ENCODE peak calls at places on chromosomes 2 and 18, in four cellular contexts. V is K562, M is HepG2, W is WTC11. C is an unnamed sample.

GRCh38 chr2:48541696-48542389 is 11.9 kb downstream of the STON1 start:
- DNase-seq in V (no peak), M (no peak), W (no peak), C (no peak)

GRCh38 chr2:130762031-130762909 is 6.9 kb downstream of the AMER3 start:
- DNase-seq in W (no peak), V (no peak), M (no peak), C (no peak)

GRCh38 chr2:39571197-39571731 is 94.5 kb upstream of the TMEM178A start:
- DNase-seq in W (no peak), M (peak), V (no peak), C (no peak)

GRCh38 chr2:236744316-236745105 is 174.9 kb downstream of the ACKR3 start:
- DNase-seq in M (no peak), V (no peak), W (no peak), C (no peak)

GRCh38 chr2:16045653-16046352 is 105.5 kb downstream of the MYCN start:
- DNase-seq in M (no peak), W (no peak), V (no peak), C (no peak)

GRCh38 chr2:75799859-75800258 is 89.1 kb upstream of the GCFC2 start:
- DNase-seq in W (no peak), M (no peak), V (no peak), C (no peak)

GRCh38 chr2:79040967-79041582 is 15.6 kb downstream of the REG3G start:
- DNase-seq in V (no peak), W (no peak), M (peak), C (peak)

GRCh38 chr2:25103287-25103871 is 61.5 kb downstream of the EFR3B start:
- DNase-seq in M (no peak), V (no peak), W (no peak), C (no peak)

GRCh38 chr2:99865818-99866676 is 276.3 kb downstream of the AFF3 start:
- DNase-seq in W (no peak), M (no peak), V (no peak), C (no peak)

GRCh38 chr18:4468515-4468914 is 13.4 kb upstream of the DLGAP1 start:
- DNase-seq in M (no peak), V (no peak), W (no peak), C (no peak)

GRCh38 chr18:45282101-45282812 is 333.0 kb upstream of the SLC14A2 start:
- DNase-seq in M (no peak), V (no peak), W (no peak), C (peak)

GRCh38 chr2:100018794-100019193 is 123.6 kb downstream of the AFF3 start:
- DNase-seq in M (no peak), V (no peak), W (no peak), C (no peak)

GRCh38 chr2:19140463-19141208 is 217.8 kb downstream of the OSR1 start:
- DNase-seq in M (peak), V (no peak), W (no peak), C (no peak)

GRCh38 chr18:55256568-55257289 is 297.5 kb upstream of the CCDC68 start:
- DNase-seq in V (no peak), W (no peak), M (no peak), C (no peak)

GRCh38 chr2:19408592-19408991 is 50.2 kb upstream of the OSR1 start:
- DNase-seq in W (no peak), M (peak), V (no peak), C (no peak)

GRCh38 chr2:67824196-67824595 is 238.6 kb downstream of the C1D start:
- DNase-seq in W (no peak), M (no peak), V (no peak), C (no peak)

GRCh38 chr2:127535422-127535901 is at the start of gene MYO7B:
- DNase-seq in W (no peak), V (no peak), M (no peak), C (no peak)

GRCh38 chr2:109264595-109265328 is 135.8 kb downstream of the SH3RF3 start:
- DNase-seq in M (peak), V (no peak), W (no peak), C (no peak)

GRCh38 chr2:190718652-190719526 is 70.0 kb downstream of the NAB1 start:
- DNase-seq in W (no peak), M (peak), V (no peak), C (no peak)

GRCh38 chr2:20624884-20625485 is 25.9 kb downstream of the HS1BP3 start:
- DNase-seq in M (no peak), V (no peak), W (no peak), C (no peak)

GRCh38 chr18:44568986-44569385 is 111.7 kb upstream of the SETBP1 start:
- DNase-seq in W (no peak), M (no peak), V (no peak), C (no peak)

GRCh38 chr2:165874445-165875039 is 79.0 kb downstream of the TTC21B start:
- DNase-seq in V (peak), M (peak), W (no peak), C (peak)

GRCh38 chr18:22211660-22212059 is 42.3 kb downstream of the GATA6 start:
- DNase-seq in V (no peak), M (no peak), W (no peak), C (no peak)

GRCh38 chr18:45588831-45589558 is 26.3 kb upstream of the SLC14A2 start:
- DNase-seq in W (no peak), V (no peak), M (no peak), C (no peak)

GRCh38 chr2:97871096-97871780 is 124.5 kb downstream of the TMEM131 start:
- DNase-seq in V (no peak), M (peak), W (no peak), C (no peak)

GRCh38 chr2:136319651-136320050 is 201.7 kb upstream of the CXCR4 start:
- DNase-seq in M (no peak), W (no peak), V (no peak), C (no peak)

GRCh38 chr2:136323212-136323611 is 205.3 kb upstream of the CXCR4 start:
- DNase-seq in V (no peak), W (no peak), M (no peak), C (no peak)

GRCh38 chr2:136323935-136324334 is 206.0 kb upstream of the CXCR4 start:
- DNase-seq in W (no peak), M (no peak), V (no peak), C (no peak)

GRCh38 chr2:136322436-136322835 is 204.5 kb upstream of the CXCR4 start:
- DNase-seq in W (no peak), V (no peak), M (no peak), C (no peak)

DNA sequence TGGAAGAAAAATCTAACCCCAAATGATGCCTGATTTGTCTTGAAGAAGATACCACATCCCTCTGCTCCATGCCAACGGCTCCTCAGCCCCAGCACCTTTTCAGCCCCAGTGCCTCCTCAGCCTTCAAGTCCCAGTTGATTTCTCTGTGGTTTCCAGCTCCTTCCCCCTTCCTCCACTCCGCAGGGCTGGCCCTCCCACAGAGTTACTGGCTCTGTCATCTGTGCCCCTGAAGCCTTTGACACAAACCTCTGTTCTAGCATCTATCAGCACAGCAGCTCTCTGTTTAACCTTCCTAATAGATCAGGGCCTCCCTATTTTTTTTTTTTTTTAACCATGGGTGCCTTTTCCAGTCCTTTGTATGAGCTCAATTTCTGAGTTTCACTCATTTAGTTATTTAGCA is 201.3 kb upstream of the CXCR4 start:
- DNase-seq in M (no peak), W (peak), V (no peak), C (no peak)
- TF ChIP-seq ELF4 in M (no peak), W (no peak), V (no peak), C (no peak)

DNA sequence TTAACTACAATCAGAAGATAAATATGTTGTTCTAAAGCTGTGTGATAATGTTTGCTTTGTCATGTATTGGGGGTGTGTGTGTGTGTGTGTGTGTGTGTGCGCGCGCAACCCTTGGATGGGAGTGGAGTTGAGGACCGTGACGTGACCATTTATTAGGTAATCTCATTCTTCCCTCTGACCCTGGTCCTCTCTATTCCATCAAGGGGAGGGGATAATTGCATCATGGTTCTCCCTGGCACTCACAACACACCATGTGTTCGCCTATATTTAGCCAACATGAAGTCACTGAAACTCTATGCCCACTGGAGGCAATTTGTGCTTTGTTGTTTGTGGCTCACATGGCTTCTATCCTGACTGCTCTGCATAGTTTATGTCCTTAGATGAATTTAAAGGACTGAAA is 79.7 kb upstream of the LRPPRC start:
- DNase-seq in M (peak), V (no peak), W (no peak), C (no peak)
- TF ChIP-seq ELF4 in M (no peak), V (no peak), W (no peak), C (no peak)

GRCh38 chr2:8631465-8632005 is 50.3 kb upstream of the ID2 start:
- DNase-seq in V (no peak), M (no peak), W (no peak), C (no peak)
- TF ChIP-seq ELF4 in V (no peak), M (no peak), W (no peak), C (no peak)

GRCh38 chr2:226797289-226797988 is 2.2 kb downstream of the IRS1 start:
- DNase-seq in W (peak), M (no peak), V (no peak), C (no peak)

GRCh38 chr2:226797989-226798421 is 1.6 kb downstream of the IRS1 start:
- DNase-seq in M (no peak), V (no peak), W (peak), C (no peak)

GRCh38 chr2:226799211-226799975 is at the start of gene IRS1:
- DNase-seq in W (peak), V (peak), M (peak), C (peak)

GRCh38 chr2:226799976-226800940 is 638 bp upstream of the IRS1 start:
- DNase-seq in M (peak), V (no peak), W (no peak), C (no peak)

GRCh38 chr2:226798422-226799210 is 1.0 kb downstream of the IRS1 start:
- DNase-seq in M (no peak), V (no peak), W (peak), C (no peak)
- TF ChIP-seq ELF4 in M (no peak), V (no peak), W (peak), C (no peak)

GRCh38 chr2:228649447-228649846 is 468.0 kb upstream of the SPHKAP start:
- DNase-seq in V (no peak), W (no peak), M (no peak), C (no peak)

GRCh38 chr2:228652366-228652765 is 470.9 kb upstream of the SPHKAP start:
- DNase-seq in M (no peak), V (no peak), W (no peak), C (no peak)

GRCh38 chr2:228646061-228646460 is 464.6 kb upstream of the SPHKAP start:
- DNase-seq in V (no peak), M (no peak), W (no peak), C (no peak)

GRCh38 chr2:228649876-228650275 is 468.4 kb upstream of the SPHKAP start:
- DNase-seq in V (no peak), M (no peak), W (no peak), C (no peak)

DNA sequence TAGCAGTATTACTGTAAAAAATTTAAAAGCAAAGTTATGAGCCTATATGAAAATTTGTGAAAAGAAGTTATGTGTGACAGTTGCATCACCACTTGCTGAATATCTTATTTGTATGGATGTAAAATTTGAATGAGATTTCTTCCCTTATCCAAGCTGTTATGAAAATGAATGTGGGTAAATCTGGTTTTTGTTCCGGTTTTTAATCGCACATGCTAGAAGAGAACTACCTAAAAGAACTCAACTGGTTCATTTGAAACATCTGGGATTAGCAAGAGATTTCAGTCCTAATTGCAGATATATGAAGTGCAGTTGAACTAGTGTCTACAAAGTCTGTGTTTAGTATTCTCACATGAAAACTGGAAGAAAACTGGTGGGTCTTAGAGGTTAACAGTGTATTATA is 467.1 kb upstream of the SPHKAP start:
- DNase-seq in M (no peak), W (no peak), V (no peak), C (no peak)
- TF ChIP-seq ELF4 in M (no peak), W (no peak), V (no peak), C (no peak)

DNA sequence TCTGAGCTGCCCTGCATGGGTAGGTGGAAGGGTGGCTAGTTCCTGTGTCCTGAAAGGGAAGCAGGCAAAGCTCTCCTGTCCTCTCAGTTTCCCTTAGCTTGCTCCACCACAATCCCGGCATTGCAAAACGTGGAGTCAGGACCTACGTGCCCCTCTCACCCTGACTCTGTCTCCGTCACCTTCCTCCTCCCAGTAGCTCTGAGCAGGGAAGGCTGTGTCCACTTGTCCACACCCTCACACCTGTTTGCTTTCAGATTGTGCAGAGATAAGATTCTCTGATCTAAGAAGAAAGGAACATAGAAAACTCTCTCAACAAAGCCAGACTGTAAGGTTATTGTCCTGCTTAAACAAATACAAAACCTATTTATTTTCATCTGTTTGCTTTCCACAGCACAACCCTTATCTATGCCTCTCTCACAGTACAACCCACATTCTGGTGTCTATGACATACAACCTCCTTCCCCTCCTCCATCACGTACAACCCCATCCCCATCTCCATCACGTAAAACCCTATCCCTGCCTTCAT is 79.0 kb downstream of the ALPK2 start:
- DNase-seq in V (no peak), M (peak), W (no peak), C (no peak)
- TF ChIP-seq ELF4 in V (no peak), M (no peak), W (no peak), C (no peak)

GRCh38 chr2:145352499-145352898 is 832.6 kb upstream of the ZEB2 start:
- DNase-seq in V (no peak), M (no peak), W (no peak), C (peak)

GRCh38 chr2:145344076-145344724 is 824.3 kb upstream of the ZEB2 start:
- DNase-seq in M (no peak), W (no peak), V (no peak), C (no peak)

GRCh38 chr2:145350011-145350410 is 830.1 kb upstream of the ZEB2 start:
- DNase-seq in M (no peak), V (no peak), W (no peak), C (no peak)
- TF ChIP-seq ELF4 in M (no peak), V (no peak), W (no peak), C (no peak)

GRCh38 chr2:9328931-9329330 is 94.4 kb downstream of the ITGB1BP1 start:
- DNase-seq in V (no peak), M (no peak), W (no peak), C (no peak)

GRCh38 chr2:9329497-9329896 is 93.8 kb downstream of the ITGB1BP1 start:
- DNase-seq in M (no peak), W (no peak), V (no peak), C (no peak)

GRCh38 chr2:9325428-9325827 is 97.9 kb downstream of the ITGB1BP1 start:
- DNase-seq in V (no peak), M (no peak), W (no peak), C (no peak)

GRCh38 chr2:9327873-9328352 is 95.4 kb downstream of the ITGB1BP1 start:
- DNase-seq in W (no peak), M (peak), V (no peak), C (no peak)

GRCh38 chr2:9326975-9327374 is 96.4 kb downstream of the ITGB1BP1 start:
- DNase-seq in V (no peak), M (peak), W (no peak), C (no peak)
- TF ChIP-seq ELF4 in V (no peak), M (no peak), W (no peak), C (no peak)